ENCODE peak calls at places on chromosomes 1 and 21, in seven cellular contexts. G is CD8-positive, alpha-beta T cell; W is endothelial cell; X is fibroblast of mammary gland; D is brain microvascular endothelial cell; A is fibroblast of pulmonary artery; R is fibroblast of lung. B is an unnamed sample.

GRCh38 chr1:6554907-6555778 is at the start of gene TAS1R1:
- DNase-seq in G (no peak), W (no peak), X (no peak), D (no peak), A (no peak), R (peak), B (no peak)

GRCh38 chr1:156893048-156893953 is at the start of gene PEAR1:
- DNase-seq in G (no peak), W (peak), X (no peak), D (no peak), A (peak), R (peak), B (no peak)

GRCh38 chr1:43991476-43992231 is at the start of gene CCDC24:
- DNase-seq in G (peak), W (peak), X (peak), D (peak), A (peak), R (peak), B (peak)

GRCh38 chr1:41380979-41381690 is 19.9 kb downstream of the FOXO6 start:
- DNase-seq in G (no peak), W (no peak), X (no peak), D (no peak), A (no peak), R (no peak), B (no peak)

GRCh38 chr1:181391297-181391905 is 91.9 kb upstream of the CACNA1E start:
- DNase-seq in G (no peak), W (no peak), X (no peak), D (no peak), A (no peak), R (no peak), B (no peak)

GRCh38 chr1:233790662-233791371 is 113.7 kb upstream of the SLC35F3 start:
- DNase-seq in G (no peak), W (peak), X (peak), D (peak), A (peak), R (peak), B (peak)

GRCh38 chr1:172477741-172478140 is 33.9 kb upstream of the PIGC start:
- DNase-seq in G (no peak), W (no peak), X (no peak), D (no peak), A (no peak), R (no peak), B (no peak)

GRCh38 chr1:19396280-19396679 is 84.2 kb downstream of the SLC66A1 start:
- DNase-seq in G (no peak), W (no peak), X (no peak), D (no peak), A (no peak), R (no peak), B (no peak)

GRCh38 chr1:161816201-161816600 is 50.1 kb downstream of the ATF6 start:
- DNase-seq in G (no peak), W (no peak), X (peak), D (peak), A (peak), R (peak), B (peak)

GRCh38 chr1:147084273-147085096 is 87.8 kb downstream of the PRKAB2 start:
- DNase-seq in G (peak), W (peak), X (peak), D (peak), A (peak), R (peak), B (peak)

GRCh38 chr1:27566462-27567182 is 37.3 kb downstream of the AHDC1 start:
- DNase-seq in G (no peak), W (no peak), X (no peak), D (no peak), A (no peak), R (no peak), B (no peak)

GRCh38 chr1:218501073-218501612 is 156.0 kb downstream of the TGFB2 start:
- DNase-seq in G (no peak), W (no peak), X (no peak), D (no peak), A (no peak), R (peak), B (no peak)

GRCh38 chr1:201266774-201267173 is 16.5 kb upstream of the PKP1 start:
- DNase-seq in G (no peak), W (no peak), X (peak), D (peak), A (peak), R (peak), B (peak)

GRCh38 chr1:109991400-109991925 is 6.9 kb downstream of the AHCYL1 start:
- DNase-seq in G (no peak), W (no peak), X (no peak), D (no peak), A (no peak), R (no peak), B (no peak)

DNA sequence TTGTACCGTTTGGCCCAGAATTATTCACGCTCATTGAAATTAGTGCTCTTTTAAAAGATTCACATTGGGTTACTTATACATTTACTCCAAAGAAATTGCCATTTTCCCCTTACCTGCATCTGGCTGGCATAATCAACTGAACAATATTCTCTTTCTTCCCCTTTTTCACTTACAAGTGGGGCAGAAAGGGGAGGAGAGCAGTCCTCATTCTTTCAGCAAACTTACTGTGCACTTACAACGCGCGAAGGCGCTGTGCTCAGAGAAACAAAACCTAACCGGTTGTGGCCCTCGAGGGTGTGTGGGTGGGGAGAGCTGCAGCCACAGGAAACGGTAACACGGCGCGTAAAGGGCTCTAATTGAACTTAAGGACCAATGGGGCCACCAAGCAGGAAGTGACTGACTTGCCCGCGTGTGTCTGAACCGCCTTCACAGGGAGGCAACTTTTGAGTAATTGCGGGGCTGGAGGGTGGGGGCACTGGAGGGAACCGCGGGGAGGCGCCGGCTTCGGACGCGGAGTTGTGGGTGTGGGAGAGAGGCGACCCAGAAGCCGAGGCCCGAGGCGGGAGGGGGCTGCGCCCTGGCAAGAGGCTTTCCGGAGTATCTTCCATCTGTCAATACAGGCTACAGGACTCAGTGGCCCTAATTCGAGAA is 693 bp upstream of the PNRC2 start:
- DNase-seq in G (peak), W (peak), X (peak), D (peak), A (peak), R (peak), B (peak)
- TF ChIP-seq CTCF in G (peak), W (no peak), X (peak), D (peak), A (peak), R (peak), B (peak)

GRCh38 chr1:185426761-185427698 is 110.0 kb upstream of the IVNS1ABP start:
- DNase-seq in G (no peak), W (no peak), X (peak), D (peak), A (peak), R (no peak), B (peak)
- TF ChIP-seq CTCF in G (no peak), W (no peak), X (no peak), D (no peak), A (no peak), R (no peak), B (no peak)

DNA sequence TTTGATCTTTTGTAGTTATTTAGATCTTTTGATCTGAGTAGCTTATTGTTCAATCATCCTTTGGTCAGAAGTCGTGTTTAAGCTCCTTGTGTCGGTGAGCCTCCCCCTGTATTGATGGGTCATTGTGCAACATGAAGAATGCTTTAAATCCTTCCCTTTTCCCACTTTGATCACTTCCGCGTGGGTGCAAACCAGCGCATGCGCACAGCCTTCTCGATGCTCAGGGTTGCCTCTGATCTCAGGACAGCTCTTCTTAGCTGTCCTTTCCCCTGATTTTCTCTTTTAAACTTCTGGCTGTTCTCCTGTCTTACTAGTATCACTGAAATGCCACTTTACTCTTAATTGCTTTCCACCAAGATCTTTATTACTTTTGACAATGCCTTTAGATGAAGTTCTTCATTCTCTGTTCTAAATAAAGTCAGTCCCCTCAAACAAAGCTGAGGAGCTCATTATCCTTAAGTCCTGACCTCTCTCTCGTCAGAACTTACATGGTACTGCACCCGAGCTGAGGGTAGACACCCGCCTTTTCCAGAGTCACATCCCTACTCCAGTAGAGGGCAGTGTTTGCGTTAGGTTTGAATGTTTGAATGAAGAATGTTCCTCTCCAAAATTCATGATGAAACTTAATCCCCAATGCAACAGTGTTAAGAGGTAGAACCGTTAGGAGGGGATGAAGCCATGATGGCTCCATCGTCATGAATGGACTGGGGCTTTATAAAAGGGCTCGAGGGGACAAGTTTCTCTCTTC is 547.9 kb upstream of the TMPRSS15 start:
- DNase-seq in G (no peak), W (peak), X (peak), D (no peak), A (peak), R (no peak), B (peak)
- TF ChIP-seq CTCF in G (no peak), W (peak), X (no peak), D (peak), A (no peak), R (no peak), B (peak)

DNA sequence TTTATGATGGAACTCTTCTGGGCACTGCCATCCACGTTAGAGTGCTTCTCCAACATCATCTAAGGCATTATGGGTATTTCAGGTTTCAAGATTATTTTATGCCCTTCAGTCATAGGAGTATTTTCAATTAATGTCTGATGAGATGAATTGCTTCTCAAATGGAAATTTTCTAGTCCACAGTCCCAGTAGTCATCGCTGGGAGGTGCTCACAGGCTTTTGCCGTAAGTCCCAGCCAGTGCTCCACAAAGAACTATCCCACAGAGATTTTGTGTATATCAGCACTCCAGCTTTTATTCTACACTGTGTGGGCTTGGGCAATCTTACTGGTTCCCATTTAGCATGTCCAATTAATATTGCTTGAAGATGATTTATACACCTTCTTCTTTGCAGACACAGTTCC is 61.0 kb downstream of the SMYD2 start:
- DNase-seq in G (no peak), W (no peak), X (no peak), D (no peak), A (peak), R (no peak), B (no peak)
- TF ChIP-seq CTCF in G (no peak), W (no peak), X (no peak), D (peak), A (peak), R (no peak), B (peak)

GRCh38 chr1:243487036-243487648 is 231.3 kb downstream of the SDCCAG8 start:
- DNase-seq in G (no peak), W (no peak), X (no peak), D (no peak), A (no peak), R (no peak), B (no peak)

GRCh38 chr1:243481101-243481500 is 225.3 kb downstream of the SDCCAG8 start:
- DNase-seq in G (no peak), W (no peak), X (no peak), D (no peak), A (no peak), R (no peak), B (no peak)

GRCh38 chr1:243483952-243484351 is 228.1 kb downstream of the SDCCAG8 start:
- DNase-seq in G (no peak), W (no peak), X (no peak), D (no peak), A (no peak), R (no peak), B (no peak)

GRCh38 chr1:243482237-243483022 is 226.6 kb downstream of the SDCCAG8 start:
- DNase-seq in G (no peak), W (no peak), X (peak), D (peak), A (peak), R (peak), B (peak)

GRCh38 chr1:243483084-243483845 is 227.4 kb downstream of the SDCCAG8 start:
- DNase-seq in G (no peak), W (peak), X (no peak), D (no peak), A (no peak), R (no peak), B (no peak)
- TF ChIP-seq CTCF in G (no peak), W (no peak), X (no peak), D (peak), A (no peak), R (no peak), B (peak)

DNA sequence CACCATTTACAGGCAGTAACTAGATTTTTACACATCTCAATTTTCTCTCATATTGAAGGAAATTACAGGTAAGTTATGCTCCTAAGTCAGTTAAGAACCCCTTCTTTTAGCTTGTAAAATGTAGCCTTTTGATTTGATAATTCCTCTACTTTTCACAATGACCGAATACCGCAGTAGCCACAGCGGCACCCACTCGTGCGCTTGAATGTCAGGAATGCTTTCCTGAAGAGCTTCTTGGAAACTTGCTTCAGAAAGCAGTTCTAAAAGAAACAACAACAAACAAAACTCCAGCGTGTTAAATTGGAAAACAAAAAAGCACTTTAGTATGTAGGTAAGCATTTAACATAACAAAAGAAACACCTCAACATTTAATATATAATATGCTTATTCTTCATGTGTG is 9.9 kb upstream of the DNTTIP2 start:
- DNase-seq in G (no peak), W (no peak), X (no peak), D (no peak), A (no peak), R (peak), B (no peak)
- TF ChIP-seq CTCF in G (no peak), W (no peak), X (no peak), D (no peak), A (no peak), R (no peak), B (no peak)